ENCODE peak calls at places on chromosomes 11 and 22, in four cellular contexts. One of them, this sample, is unnamed.

GRCh38 chr11:5547982-5548381 is 358 bp downstream of the OR52H1 start:
- DNase-seq in K562: no peak
- DNase-seq in HL-60: no peak
- DNase-seq in GM12878: peak
- DNase-seq in this sample: no peak

GRCh38 chr11:112564228-112564955 is 303.7 kb upstream of the PLET1 start:
- DNase-seq in GM12878: no peak
- DNase-seq in HL-60: no peak
- DNase-seq in K562: no peak
- DNase-seq in this sample: no peak

GRCh38 chr11:119336744-119337469 is 2.6 kb downstream of the RNF26 start:
- DNase-seq in K562: no peak
- DNase-seq in HL-60: no peak
- DNase-seq in GM12878: no peak
- DNase-seq in this sample: no peak

GRCh38 chr11:79092791-79093313 is 348.0 kb downstream of the TENM4 start:
- DNase-seq in K562: no peak
- DNase-seq in HL-60: peak
- DNase-seq in GM12878: no peak
- DNase-seq in this sample: no peak

GRCh38 chr11:3069425-3069824 is 12.2 kb upstream of the CARS1 start:
- DNase-seq in HL-60: no peak
- DNase-seq in K562: no peak
- DNase-seq in GM12878: no peak
- DNase-seq in this sample: no peak

GRCh38 chr11:31816467-31817053 is 5.4 kb upstream of the PAX6 start:
- DNase-seq in GM12878: no peak
- DNase-seq in HL-60: no peak
- DNase-seq in K562: peak
- DNase-seq in this sample: no peak

GRCh38 chr11:20160425-20161229 is at the start of gene DBX1:
- DNase-seq in HL-60: no peak
- DNase-seq in K562: no peak
- DNase-seq in GM12878: no peak
- DNase-seq in this sample: no peak

GRCh38 chr11:66288138-66288865 is 641 bp downstream of the YIF1A start:
- DNase-seq in K562: no peak
- DNase-seq in GM12878: no peak
- DNase-seq in HL-60: no peak
- DNase-seq in this sample: no peak

GRCh38 chr22:46366327-46366731 is 30.8 kb downstream of the TRMU start:
- DNase-seq in GM12878: no peak
- DNase-seq in HL-60: no peak
- DNase-seq in K562: no peak
- DNase-seq in this sample: no peak

GRCh38 chr22:40310081-40310770 is 36.1 kb upstream of the ADSL start:
- DNase-seq in GM12878: no peak
- DNase-seq in K562: no peak
- DNase-seq in HL-60: no peak
- DNase-seq in this sample: no peak

GRCh38 chr22:19041403-19042074 is 80.7 kb downstream of the DGCR2 start:
- DNase-seq in HL-60: no peak
- DNase-seq in GM12878: no peak
- DNase-seq in K562: no peak
- DNase-seq in this sample: no peak

GRCh38 chr22:18070556-18071306 is 7.1 kb upstream of the PEX26 start:
- DNase-seq in HL-60: no peak
- DNase-seq in GM12878: no peak
- DNase-seq in K562: peak
- DNase-seq in this sample: no peak

GRCh38 chr11:44931466-44931865 is 19.2 kb downstream of the TP53I11 start:
- DNase-seq in HL-60: no peak
- DNase-seq in K562: no peak
- DNase-seq in GM12878: no peak
- DNase-seq in this sample: no peak

GRCh38 chr11:70255717-70256116 is 14.8 kb upstream of the PPFIA1 start:
- DNase-seq in HL-60: no peak
- DNase-seq in GM12878: no peak
- DNase-seq in K562: no peak
- DNase-seq in this sample: no peak

GRCh38 chr22:48277868-48278581 is 1515.6 kb downstream of the TBC1D22A start:
- DNase-seq in HL-60: no peak
- DNase-seq in GM12878: no peak
- DNase-seq in K562: no peak
- DNase-seq in this sample: no peak

GRCh38 chr22:21026783-21027692 is 5.3 kb downstream of the SLC7A4 start:
- DNase-seq in K562: peak
- DNase-seq in GM12878: no peak
- DNase-seq in HL-60: no peak
- DNase-seq in this sample: no peak

GRCh38 chr11:67240575-67241389 is 25.5 kb upstream of the GRK2 start:
- DNase-seq in HL-60: peak
- DNase-seq in K562: peak
- DNase-seq in GM12878: peak
- DNase-seq in this sample: no peak

GRCh38 chr22:21952586-21953571 is at the start of gene PPM1F:
- DNase-seq in HL-60: peak
- DNase-seq in K562: peak
- DNase-seq in GM12878: peak
- DNase-seq in this sample: peak

GRCh38 chr22:36757608-36758220 is 18.2 kb downstream of the IFT27 start:
- DNase-seq in HL-60: peak
- DNase-seq in K562: peak
- DNase-seq in GM12878: no peak
- DNase-seq in this sample: peak

GRCh38 chr11:95229199-95230053 is 1.6 kb downstream of the SESN3 start:
- DNase-seq in K562: no peak
- DNase-seq in HL-60: no peak
- DNase-seq in GM12878: no peak
- DNase-seq in this sample: no peak

GRCh38 chr22:31329029-31329428 is 17.1 kb downstream of the PATZ1 start:
- DNase-seq in HL-60: no peak
- DNase-seq in K562: no peak
- DNase-seq in GM12878: no peak
- DNase-seq in this sample: no peak

GRCh38 chr22:23110190-23110921 is 31.4 kb downstream of the RSPH14 start:
- DNase-seq in HL-60: no peak
- DNase-seq in K562: peak
- DNase-seq in GM12878: no peak
- DNase-seq in this sample: no peak

GRCh38 chr11:110758012-110758411 is 45.8 kb upstream of the ARHGAP20 start:
- DNase-seq in K562: no peak
- DNase-seq in HL-60: no peak
- DNase-seq in GM12878: no peak
- DNase-seq in this sample: no peak

GRCh38 chr11:20159680-20160381 is 444 bp downstream of the DBX1 start:
- DNase-seq in GM12878: no peak
- DNase-seq in HL-60: no peak
- DNase-seq in K562: no peak
- DNase-seq in this sample: no peak

GRCh38 chr11:70265341-70265740 is 5.1 kb upstream of the PPFIA1 start:
- DNase-seq in GM12878: no peak
- DNase-seq in HL-60: no peak
- DNase-seq in K562: no peak
- DNase-seq in this sample: peak

GRCh38 chr11:61102667-61103491 is 590 bp downstream of the CD5 start:
- DNase-seq in HL-60: no peak
- DNase-seq in GM12878: no peak
- DNase-seq in K562: no peak
- DNase-seq in this sample: no peak

GRCh38 chr11:75324740-75325139 is 26.7 kb downstream of the ARRB1 start:
- DNase-seq in GM12878: no peak
- DNase-seq in K562: no peak
- DNase-seq in HL-60: no peak
- DNase-seq in this sample: no peak

GRCh38 chr11:75326439-75326810 is 25.0 kb downstream of the ARRB1 start:
- DNase-seq in K562: peak
- DNase-seq in GM12878: no peak
- DNase-seq in HL-60: no peak
- DNase-seq in this sample: no peak

GRCh38 chr11:75325713-75326438 is 25.6 kb downstream of the ARRB1 start:
- DNase-seq in HL-60: no peak
- DNase-seq in GM12878: no peak
- DNase-seq in K562: no peak
- DNase-seq in this sample: no peak

GRCh38 chr11:75330279-75330678 is 21.2 kb downstream of the ARRB1 start:
- DNase-seq in K562: no peak
- DNase-seq in GM12878: no peak
- DNase-seq in HL-60: no peak
- DNase-seq in this sample: no peak

GRCh38 chr11:75328426-75329277 is 22.8 kb downstream of the ARRB1 start:
- DNase-seq in GM12878: peak
- DNase-seq in K562: peak
- DNase-seq in HL-60: no peak
- DNase-seq in this sample: no peak
- TF ChIP-seq POLR2AphosphoS5 in GM12878: no peak
- TF ChIP-seq POLR2AphosphoS5 in K562: no peak
- TF ChIP-seq POLR2AphosphoS5 in HL-60: no peak
- TF ChIP-seq POLR2AphosphoS5 in this sample: no peak

GRCh38 chr11:43894546-43894945 is 13.9 kb downstream of the ALKBH3 start:
- DNase-seq in HL-60: no peak
- DNase-seq in GM12878: no peak
- DNase-seq in K562: no peak
- DNase-seq in this sample: no peak
- TF ChIP-seq SPI1 in HL-60: no peak
- TF ChIP-seq SPI1 in GM12878: no peak
- TF ChIP-seq SPI1 in K562: no peak
- TF ChIP-seq SPI1 in this sample: no peak

GRCh38 chr11:8031248-8032115 is 44.3 kb downstream of the EIF3F start:
- DNase-seq in HL-60: no peak
- DNase-seq in GM12878: no peak
- DNase-seq in K562: no peak
- DNase-seq in this sample: no peak
- TF ChIP-seq POLR2AphosphoS5 in HL-60: no peak
- TF ChIP-seq POLR2AphosphoS5 in GM12878: no peak
- TF ChIP-seq POLR2AphosphoS5 in K562: no peak
- TF ChIP-seq POLR2AphosphoS5 in this sample: no peak

GRCh38 chr11:46658259-46658658 is 40.9 kb downstream of the ATG13 start:
- DNase-seq in HL-60: no peak
- DNase-seq in GM12878: no peak
- DNase-seq in K562: no peak
- DNase-seq in this sample: no peak

GRCh38 chr11:46663277-46663940 is 37.0 kb downstream of the ARHGAP1 start:
- DNase-seq in HL-60: no peak
- DNase-seq in GM12878: no peak
- DNase-seq in K562: no peak
- DNase-seq in this sample: no peak

GRCh38 chr11:46657186-46657585 is 39.8 kb downstream of the ATG13 start:
- DNase-seq in GM12878: no peak
- DNase-seq in K562: no peak
- DNase-seq in HL-60: no peak
- DNase-seq in this sample: no peak

GRCh38 chr11:46661836-46662235 is 38.6 kb downstream of the ARHGAP1 start:
- DNase-seq in HL-60: no peak
- DNase-seq in GM12878: no peak
- DNase-seq in K562: no peak
- DNase-seq in this sample: no peak

GRCh38 chr11:46659908-46660307 is 40.5 kb downstream of the ARHGAP1 start:
- DNase-seq in HL-60: peak
- DNase-seq in GM12878: no peak
- DNase-seq in K562: no peak
- DNase-seq in this sample: no peak
- TF ChIP-seq SPI1 in HL-60: no peak
- TF ChIP-seq SPI1 in GM12878: no peak
- TF ChIP-seq SPI1 in K562: no peak
- TF ChIP-seq SPI1 in this sample: no peak

GRCh38 chr11:64803846-64804345 is 882 bp upstream of the MAP4K2 start:
- DNase-seq in K562: no peak
- DNase-seq in GM12878: no peak
- DNase-seq in HL-60: no peak
- DNase-seq in this sample: no peak
- TF ChIP-seq POLR2AphosphoS5 in K562: no peak
- TF ChIP-seq POLR2AphosphoS5 in GM12878: no peak
- TF ChIP-seq POLR2AphosphoS5 in HL-60: no peak
- TF ChIP-seq POLR2AphosphoS5 in this sample: no peak

GRCh38 chr11:17385492-17385891 is 3.0 kb downstream of the KCNJ11 start:
- DNase-seq in HL-60: no peak
- DNase-seq in GM12878: no peak
- DNase-seq in K562: no peak
- DNase-seq in this sample: no peak

GRCh38 chr11:17382046-17382728 is 6.3 kb downstream of the KCNJ11 start:
- DNase-seq in K562: no peak
- DNase-seq in HL-60: no peak
- DNase-seq in GM12878: no peak
- DNase-seq in this sample: no peak

GRCh38 chr11:17381156-17381555 is 7.3 kb downstream of the KCNJ11 start:
- DNase-seq in GM12878: no peak
- DNase-seq in K562: no peak
- DNase-seq in HL-60: no peak
- DNase-seq in this sample: no peak

GRCh38 chr11:17384002-17384511 is 4.4 kb downstream of the KCNJ11 start:
- DNase-seq in K562: peak
- DNase-seq in GM12878: no peak
- DNase-seq in HL-60: peak
- DNase-seq in this sample: no peak

DNA sequence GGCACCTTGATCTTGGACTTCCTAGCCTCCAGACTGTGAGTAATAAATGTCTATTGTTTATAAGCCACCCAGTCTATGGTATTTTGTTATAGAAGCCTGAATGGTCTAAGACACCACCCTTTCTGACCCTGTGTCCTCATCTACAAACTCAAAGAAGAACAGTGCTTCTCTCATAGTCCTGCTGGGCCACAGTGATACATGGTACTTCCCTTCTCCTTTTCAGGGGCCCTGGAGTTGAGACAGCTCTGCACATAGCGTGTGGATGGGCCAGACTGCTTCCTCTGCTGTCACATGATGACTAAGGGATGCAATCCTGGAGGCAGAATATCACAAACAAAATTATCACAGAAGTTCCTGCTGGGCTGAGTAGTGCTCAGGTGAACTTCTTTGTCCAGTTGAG is 5.0 kb downstream of the KCNJ11 start:
- DNase-seq in GM12878: no peak
- DNase-seq in K562: no peak
- DNase-seq in HL-60: peak
- DNase-seq in this sample: no peak
- TF ChIP-seq SPI1 in GM12878: no peak
- TF ChIP-seq SPI1 in K562: no peak
- TF ChIP-seq SPI1 in HL-60: peak
- TF ChIP-seq SPI1 in this sample: no peak

GRCh38 chr22:43520632-43521039 is 108.8 kb downstream of the MPPED1 start:
- DNase-seq in HL-60: no peak
- DNase-seq in K562: no peak
- DNase-seq in GM12878: peak
- DNase-seq in this sample: no peak
- TF ChIP-seq POLR2AphosphoS5 in HL-60: no peak
- TF ChIP-seq POLR2AphosphoS5 in K562: no peak
- TF ChIP-seq POLR2AphosphoS5 in GM12878: no peak
- TF ChIP-seq POLR2AphosphoS5 in this sample: no peak

DNA sequence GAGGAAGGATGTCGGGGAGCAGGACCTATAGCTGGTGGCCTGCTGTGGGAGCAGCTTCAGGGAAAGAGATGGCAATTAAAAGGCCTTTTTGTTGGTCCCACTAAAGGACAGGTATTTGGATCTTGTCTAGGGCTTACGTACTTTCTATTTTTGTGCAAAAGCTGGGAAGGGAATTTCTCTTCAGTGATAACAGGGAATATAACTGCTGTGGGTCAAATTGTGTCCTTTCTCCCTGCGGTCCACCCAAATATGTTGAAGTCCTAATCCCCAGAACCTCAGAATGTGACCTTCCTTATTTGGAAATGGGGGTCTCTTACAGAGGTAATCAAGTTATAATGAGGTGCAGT is 14.0 kb downstream of the HSPA8 start:
- DNase-seq in GM12878: no peak
- DNase-seq in K562: no peak
- DNase-seq in HL-60: no peak
- DNase-seq in this sample: no peak
- TF ChIP-seq SPI1 in GM12878: no peak
- TF ChIP-seq SPI1 in K562: no peak
- TF ChIP-seq SPI1 in HL-60: no peak
- TF ChIP-seq SPI1 in this sample: no peak

This sample was measured in GM12891.